ENCODE peak calls at places on chromosomes 1 and 21, in ten cellular contexts. R, Q, A, Z, P, M, W, N, E and S are unnamed samples. For H3K4me1, the result is how much of the 10 kb centered on the place peaks cover.

GRCh38 chr1:150185481-150185880 is 35.8 kb downstream of the PLEKHO1 start:
- DNase-seq in R (no peak), Q (no peak), A (no peak), Z (no peak), P (no peak), M (no peak), W (no peak), N (no peak), E (no peak), S (no peak)

GRCh38 chr21:45104560-45104959 is 30.2 kb downstream of the ADARB1 start:
- DNase-seq in R (peak), Q (no peak), A (no peak), Z (no peak), P (no peak), M (no peak), W (no peak), N (peak), E (no peak), S (no peak)

GRCh38 chr1:21896652-21897532 is 40.2 kb downstream of the HSPG2 start:
- DNase-seq in R (peak), Q (no peak), A (no peak), Z (peak), P (peak), M (peak), W (peak), N (peak), E (peak), S (peak)

GRCh38 chr1:181089777-181090505 is 1.4 kb downstream of the IER5 start:
- DNase-seq in R (peak), Q (peak), A (peak), Z (peak), P (peak), M (peak), W (peak), N (peak), E (peak), S (peak)

GRCh38 chr21:38903578-38904193 is 98.0 kb downstream of the ETS2 start:
- DNase-seq in R (no peak), Q (no peak), A (no peak), Z (no peak), P (no peak), M (no peak), W (no peak), N (no peak), E (no peak), S (peak)

GRCh38 chr1:200030791-200031190 is 3.3 kb downstream of the NR5A2 start:
- DNase-seq in R (no peak), Q (no peak), A (no peak), Z (no peak), P (no peak), M (no peak), W (no peak), N (no peak), E (no peak), S (no peak)

GRCh38 chr1:53737648-53738204 is 1.2 kb downstream of the GLIS1 start:
- DNase-seq in R (no peak), Q (peak), A (no peak), Z (no peak), P (no peak), M (no peak), W (peak), N (peak), E (no peak), S (peak)

GRCh38 chr1:96306809-96307208 is 414.8 kb upstream of the PTBP2 start:
- DNase-seq in R (no peak), Q (peak), A (peak), Z (no peak), P (no peak), M (no peak), W (no peak), N (no peak), E (no peak), S (no peak)

GRCh38 chr1:1330366-1331067 is 563 bp upstream of the TAS1R3 start:
- DNase-seq in R (no peak), Q (no peak), A (no peak), Z (no peak), P (no peak), M (no peak), W (no peak), N (no peak), E (no peak), S (no peak)

GRCh38 chr21:36207577-36208320 is 51.1 kb downstream of the DOP1B start:
- DNase-seq in R (no peak), Q (no peak), A (peak), Z (no peak), P (no peak), M (no peak), W (peak), N (no peak), E (no peak), S (no peak)

GRCh38 chr1:98028800-98029199 is 108.0 kb upstream of the DPYD start:
- DNase-seq in R (no peak), Q (no peak), A (no peak), Z (no peak), P (no peak), M (no peak), W (no peak), N (no peak), E (no peak), S (no peak)

GRCh38 chr1:50418600-50419109 is 4.6 kb downstream of the DMRTA2 start:
- DNase-seq in R (peak), Q (no peak), A (no peak), Z (no peak), P (no peak), M (no peak), W (peak), N (no peak), E (no peak), S (no peak)

GRCh38 chr21:32994305-32994704 is 31.4 kb upstream of the OLIG2 start:
- DNase-seq in R (no peak), Q (peak), A (peak), Z (no peak), P (no peak), M (no peak), W (no peak), N (no peak), E (no peak), S (peak)

GRCh38 chr21:23936991-23937390 is 1670.3 kb downstream of the MRPL39 start:
- DNase-seq in R (no peak), Q (no peak), A (no peak), Z (no peak), P (no peak), M (no peak), W (no peak), N (no peak), E (no peak), S (no peak)

GRCh38 chr1:195804547-195804946 is 803.7 kb downstream of the KCNT2 start:
- DNase-seq in R (no peak), Q (no peak), A (no peak), Z (no peak), P (no peak), M (no peak), W (no peak), N (no peak), E (no peak), S (no peak)

GRCh38 chr1:89945852-89946476 is 48.9 kb upstream of the ZNF326 start:
- DNase-seq in R (no peak), Q (no peak), A (peak), Z (no peak), P (no peak), M (no peak), W (no peak), N (no peak), E (no peak), S (no peak)

GRCh38 chr1:246189126-246189525 is 318.0 kb downstream of the SMYD3 start:
- DNase-seq in R (no peak), Q (no peak), A (no peak), Z (no peak), P (no peak), M (no peak), W (no peak), N (no peak), E (no peak), S (no peak)

GRCh38 chr1:26498894-26499293 is 26.7 kb downstream of the HMGN2 start:
- DNase-seq in R (no peak), Q (no peak), A (no peak), Z (no peak), P (no peak), M (no peak), W (peak), N (no peak), E (no peak), S (no peak)

GRCh38 chr1:147700042-147700711 is 29.9 kb upstream of the ACP6 start:
- DNase-seq in R (peak), Q (peak), A (peak), Z (no peak), P (no peak), M (peak), W (peak), N (peak), E (peak), S (peak)

GRCh38 chr1:234926574-234927311 is 201.9 kb downstream of the TOMM20 start:
- DNase-seq in R (no peak), Q (no peak), A (peak), Z (peak), P (no peak), M (no peak), W (no peak), N (no peak), E (no peak), S (no peak)

GRCh38 chr21:46065215-46065992 is 32.5 kb upstream of the COL6A2 start:
- DNase-seq in R (peak), Q (peak), A (peak), Z (no peak), P (peak), M (no peak), W (peak), N (peak), E (peak), S (peak)

GRCh38 chr1:234969630-234970370 is 158.8 kb downstream of the TOMM20 start:
- DNase-seq in R (peak), Q (peak), A (peak), Z (no peak), P (peak), M (peak), W (peak), N (peak), E (peak), S (peak)

GRCh38 chr1:232635778-232636356 is 5.9 kb upstream of the SIPA1L2 start:
- DNase-seq in R (no peak), Q (peak), A (peak), Z (no peak), P (no peak), M (no peak), W (no peak), N (no peak), E (no peak), S (peak)

GRCh38 chr21:33067045-33067444 is 2.9 kb upstream of the OLIG1 start:
- DNase-seq in R (no peak), Q (no peak), A (no peak), Z (no peak), P (no peak), M (no peak), W (no peak), N (no peak), E (no peak), S (no peak)

GRCh38 chr1:156665539-156665938 is 11.7 kb downstream of the NES start:
- DNase-seq in R (peak), Q (no peak), A (no peak), Z (no peak), P (no peak), M (no peak), W (no peak), N (no peak), E (no peak), S (no peak)

GRCh38 chr1:156668801-156669637 is 8.2 kb downstream of the NES start:
- DNase-seq in R (peak), Q (no peak), A (no peak), Z (no peak), P (no peak), M (no peak), W (no peak), N (no peak), E (no peak), S (no peak)

GRCh38 chr1:156667968-156668709 is 9.1 kb downstream of the NES start:
- DNase-seq in R (peak), Q (no peak), A (no peak), Z (no peak), P (no peak), M (no peak), W (no peak), N (no peak), E (no peak), S (no peak)

GRCh38 chr1:156666862-156667609 is 10.2 kb downstream of the NES start:
- DNase-seq in R (peak), Q (no peak), A (no peak), Z (no peak), P (no peak), M (no peak), W (no peak), N (no peak), E (no peak), S (no peak)

GRCh38 chr1:156667610-156667967 is 9.6 kb downstream of the NES start:
- DNase-seq in R (peak), Q (peak), A (peak), Z (no peak), P (no peak), M (no peak), W (no peak), N (no peak), E (no peak), S (peak)
- H3K4me1 ChIP-seq in R (half or more), Q (under half), A (under half), Z (half or more), P (half or more), M (under half), W (under half), N (under half), E (half or more), S (half or more)

DNA sequence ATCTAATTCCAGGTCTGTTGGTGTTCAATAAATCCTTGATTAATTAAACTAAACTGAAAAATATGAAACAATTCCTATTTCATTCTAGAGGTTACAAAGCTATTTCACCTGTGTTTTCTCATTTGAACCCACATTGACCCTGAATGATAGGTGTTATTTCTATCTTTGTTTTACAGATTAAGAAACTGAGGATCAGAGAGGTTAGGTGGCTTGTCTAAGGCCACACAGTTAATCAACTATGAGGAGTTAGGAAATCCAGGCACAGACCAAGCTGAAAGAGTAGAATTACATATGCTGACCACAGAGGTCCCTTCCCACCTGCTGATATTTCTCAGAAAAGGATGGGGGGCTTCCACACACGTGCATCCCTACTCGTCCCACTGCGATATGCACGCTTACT is 487 bp downstream of the PIGR start:
- DNase-seq in R (no peak), Q (no peak), A (no peak), Z (no peak), P (no peak), M (no peak), W (no peak), N (no peak), E (no peak), S (no peak)
- H3K4me3 ChIP-seq in R (no peak), Q (no peak), A (no peak), Z (no peak), P (no peak), M (no peak), W (peak), N (peak), E (peak), S (no peak)

GRCh38 chr1:5436808-5437207 is 555.4 kb downstream of the NPHP4 start:
- DNase-seq in R (no peak), Q (no peak), A (no peak), Z (no peak), P (no peak), M (no peak), W (no peak), N (no peak), E (no peak), S (no peak)

GRCh38 chr1:5430911-5431310 is 561.3 kb downstream of the NPHP4 start:
- DNase-seq in R (no peak), Q (no peak), A (no peak), Z (no peak), P (no peak), M (no peak), W (no peak), N (no peak), E (no peak), S (peak)

GRCh38 chr1:5430136-5430535 is 562.1 kb downstream of the NPHP4 start:
- DNase-seq in R (no peak), Q (no peak), A (no peak), Z (no peak), P (no peak), M (no peak), W (no peak), N (no peak), E (no peak), S (no peak)

GRCh38 chr1:5428391-5428790 is 563.8 kb downstream of the NPHP4 start:
- DNase-seq in R (no peak), Q (no peak), A (no peak), Z (no peak), P (no peak), M (no peak), W (no peak), N (no peak), E (no peak), S (no peak)

GRCh38 chr1:5432436-5432835 is 559.8 kb downstream of the NPHP4 start:
- DNase-seq in R (no peak), Q (no peak), A (no peak), Z (no peak), P (no peak), M (no peak), W (no peak), N (no peak), E (no peak), S (no peak)
- H3K4me1 ChIP-seq in R (under half), Q (under half), A (under half), Z (under half), P (under half), M (under half), W (under half), N (under half), E (under half), S (under half)

GRCh38 chr21:14535702-14536101 is 10.4 kb downstream of the SAMSN1 start:
- DNase-seq in R (no peak), Q (no peak), A (no peak), Z (no peak), P (no peak), M (no peak), W (no peak), N (no peak), E (no peak), S (no peak)

GRCh38 chr21:14531927-14532326 is 14.2 kb downstream of the SAMSN1 start:
- DNase-seq in R (no peak), Q (no peak), A (peak), Z (no peak), P (no peak), M (no peak), W (no peak), N (no peak), E (no peak), S (no peak)

GRCh38 chr21:14530574-14530973 is 15.5 kb downstream of the SAMSN1 start:
- DNase-seq in R (no peak), Q (no peak), A (no peak), Z (no peak), P (no peak), M (no peak), W (no peak), N (no peak), E (no peak), S (no peak)

GRCh38 chr21:14536929-14537328 is 9.2 kb downstream of the SAMSN1 start:
- DNase-seq in R (no peak), Q (no peak), A (no peak), Z (no peak), P (no peak), M (no peak), W (no peak), N (no peak), E (no peak), S (no peak)

DNA sequence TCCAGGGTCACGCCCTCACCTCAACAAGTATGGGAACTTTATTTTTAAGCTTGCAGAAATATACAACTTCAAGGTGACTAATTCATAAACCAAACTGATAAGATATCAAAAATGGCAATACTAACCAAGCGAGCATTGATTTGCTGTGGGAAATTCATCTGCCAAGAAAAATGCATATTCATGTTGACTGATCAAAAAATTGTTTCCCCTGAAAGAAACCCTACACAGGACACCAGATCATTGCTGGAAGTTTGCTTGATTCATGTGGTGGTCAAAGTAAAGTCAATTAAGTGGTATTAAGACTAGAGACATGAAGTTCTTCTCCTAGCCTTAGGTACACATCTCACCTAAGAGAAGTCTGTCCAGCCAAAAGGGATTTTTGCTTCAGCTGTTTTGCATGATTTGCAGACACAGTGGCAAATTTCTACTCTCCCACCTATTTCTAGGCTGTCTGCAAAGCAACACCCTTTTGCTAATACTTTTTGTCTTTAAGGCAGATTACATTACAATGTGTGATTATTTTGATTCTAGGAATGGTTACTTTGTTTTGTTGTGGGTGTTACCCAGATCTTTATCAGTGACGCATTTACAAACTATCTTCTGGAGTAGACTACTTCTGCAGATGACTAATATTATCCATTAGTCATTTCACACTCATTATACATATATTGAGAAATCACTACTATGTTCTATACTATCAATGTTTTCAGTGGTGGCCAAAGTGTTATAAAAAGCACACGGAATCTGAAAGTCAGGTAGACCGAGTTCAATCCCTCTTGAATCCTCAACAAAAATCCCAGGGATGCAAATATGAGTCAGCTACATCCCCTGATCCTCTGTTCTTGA is 12.3 kb downstream of the SAMSN1 start:
- DNase-seq in R (no peak), Q (peak), A (peak), Z (no peak), P (no peak), M (no peak), W (no peak), N (no peak), E (no peak), S (no peak)
- H3K4me3 ChIP-seq in R (no peak), Q (no peak), A (no peak), Z (no peak), P (no peak), M (no peak), W (no peak), N (no peak), E (no peak), S (no peak)

DNA sequence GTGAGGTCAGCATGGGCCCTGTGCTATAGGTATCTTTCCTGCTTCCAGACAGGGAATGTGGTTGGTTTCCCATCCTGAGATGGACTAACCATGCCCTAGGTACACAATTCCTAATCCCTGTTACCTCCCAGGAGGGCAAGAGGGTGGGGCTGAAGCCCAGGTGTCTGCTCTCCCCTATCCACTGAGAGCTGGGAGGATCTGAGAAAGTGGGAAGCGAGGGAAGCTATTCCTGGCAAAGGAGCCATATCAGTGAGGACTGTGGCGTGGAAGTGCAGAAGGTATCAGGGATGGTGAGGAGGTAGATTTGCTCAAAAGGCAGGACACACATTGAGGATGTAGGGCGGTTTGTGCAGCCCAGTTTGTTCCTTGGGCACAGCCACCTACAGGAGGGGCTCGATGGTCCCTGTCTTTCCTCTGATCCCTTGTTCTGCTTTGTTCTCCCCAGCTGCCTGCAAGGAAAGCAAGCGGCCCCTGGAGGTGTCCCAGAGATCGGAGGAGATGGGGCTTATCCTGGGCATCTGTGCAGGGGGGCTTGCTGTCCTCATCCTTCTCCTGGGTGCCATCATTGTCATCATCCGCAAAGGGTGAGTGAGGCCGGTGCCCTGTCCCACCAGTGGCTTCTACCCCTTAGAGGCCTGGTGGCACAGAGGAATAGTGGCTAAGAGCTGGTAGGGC is 48.1 kb downstream of the PTPRU start:
- DNase-seq in R (no peak), Q (no peak), A (no peak), Z (no peak), P (peak), M (no peak), W (no peak), N (no peak), E (no peak), S (no peak)
- H3K4me1 ChIP-seq in R (under half), Q (under half), A (under half), Z (under half), P (under half), M (under half), W (under half), N (under half), E (under half), S (under half)